ENCODE peak calls at places on chromosomes 16 and 17, in nine cellular contexts. D, Y, C, P, K, B, M, I and W are unnamed samples.

GRCh38 chr17:4130715-4131114 is 12.1 kb downstream of the ZZEF1 start:
- DNase-seq in D (peak; percentile 17), Y (peak; percentile 20), C (no peak), P (no peak), K (peak; percentile 61), B (no peak), M (peak; percentile 39), I (no peak), W (no peak)

GRCh38 chr16:20944861-20945390 is 44.4 kb downstream of the LYRM1 start:
- DNase-seq in D (peak; percentile 16), Y (peak; percentile 51), C (peak; percentile 65), P (peak; percentile 5), K (no peak), B (no peak), M (no peak), I (peak; percentile 82), W (no peak)

GRCh38 chr16:11836653-11837244 is 14.6 kb downstream of the RSL1D1 start:
- DNase-seq in D (peak; percentile 87), Y (peak; percentile 58), C (peak; percentile 31), P (no peak), K (peak; percentile 77), B (no peak), M (peak; percentile 49), I (no peak), W (no peak)

GRCh38 chr16:86398622-86399021 is 111.7 kb upstream of the FOXF1 start:
- DNase-seq in D (peak; percentile 94), Y (no peak), C (no peak), P (no peak), K (no peak), B (no peak), M (no peak), I (no peak), W (no peak)

GRCh38 chr17:44382917-44383316 is 6.5 kb downstream of the ITGA2B start:
- DNase-seq in D (no peak), Y (no peak), C (peak; percentile 44), P (no peak), K (no peak), B (no peak), M (no peak), I (no peak), W (no peak)

GRCh38 chr17:43388198-43389021 is 10.4 kb upstream of the ARL4D start:
- DNase-seq in D (peak; percentile 92), Y (peak; percentile 90), C (peak; percentile 96), P (peak; percentile 87), K (peak; percentile 94), B (peak; percentile 97), M (peak; percentile 79), I (peak; percentile 95), W (peak; percentile 95)

GRCh38 chr17:3695723-3696411 is at the start of gene P2RX5:
- DNase-seq in D (no peak), Y (peak; percentile 49), C (peak; percentile 74), P (peak; percentile 24), K (peak; percentile 13), B (no peak), M (no peak), I (peak; percentile 72), W (no peak)

GRCh38 chr17:17328251-17328650 is 25.1 kb downstream of the NT5M start:
- DNase-seq in D (no peak), Y (no peak), C (no peak), P (no peak), K (no peak), B (no peak), M (no peak), I (no peak), W (no peak)

GRCh38 chr17:71180801-71181385 is 939.9 kb upstream of the SOX9 start:
- DNase-seq in D (peak; percentile 52), Y (peak; percentile 70), C (no peak), P (no peak), K (peak; percentile 81), B (no peak), M (peak; percentile 58), I (no peak), W (no peak)

GRCh38 chr17:2708585-2709172 is 2.9 kb downstream of the CLUH start:
- DNase-seq in D (no peak), Y (no peak), C (no peak), P (no peak), K (no peak), B (no peak), M (no peak), I (no peak), W (no peak)

GRCh38 chr17:45222273-45222993 is 748 bp downstream of the FMNL1 start:
- DNase-seq in D (no peak), Y (no peak), C (peak; percentile 83), P (peak; percentile 42), K (no peak), B (no peak), M (no peak), I (peak; percentile 77), W (no peak)

GRCh38 chr17:78873519-78874340 is 29.3 kb downstream of the CEP295NL start:
- DNase-seq in D (peak; percentile 79), Y (peak; percentile 92), C (no peak), P (no peak), K (no peak), B (peak; percentile 47), M (no peak), I (no peak), W (no peak)

GRCh38 chr16:23691483-23692189 is 12.9 kb downstream of the PLK1 start:
- DNase-seq in D (no peak), Y (no peak), C (no peak), P (no peak), K (peak; percentile 52), B (no peak), M (no peak), I (no peak), W (no peak)